ENCODE peak calls at places on chromosomes 4 and X, in four cellular contexts. B is GM10248, N is HEK293T, I is iris pigment epithelial cell. D is an unnamed sample.

GRCh38 chr4:58139269-58139668 is 1029.1 kb upstream of the IGFBP7 start:
- DNase-seq in N (no peak), I (no peak), B (no peak), D (no peak)

GRCh38 chr4:1464581-1465171 is 58.4 kb upstream of the NKX1-1 start:
- DNase-seq in N (no peak), B (no peak), I (no peak), D (no peak)

GRCh38 chr4:1249731-1250526 is 999 bp upstream of the CTBP1 start:
- DNase-seq in N (peak), I (peak), B (peak), D (no peak)

GRCh38 chr4:71440612-71441011 is 101.8 kb downstream of the SLC4A4 start:
- DNase-seq in B (no peak), I (no peak), N (no peak), D (no peak)

GRCh38 chr4:82367438-82368097 is 6.2 kb downstream of the HNRNPD start:
- DNase-seq in N (no peak), B (no peak), I (no peak), D (no peak)

GRCh38 chrX:152917969-152918579 is 20.2 kb downstream of the ZNF185 start:
- DNase-seq in I (no peak), N (no peak), B (no peak), D (no peak)

GRCh38 chr4:7962609-7963508 is 23.2 kb upstream of the AFAP1 start:
- DNase-seq in I (no peak), N (no peak), B (no peak), D (no peak)

GRCh38 chr4:72390409-72390808 is 178.6 kb downstream of the ADAMTS3 start:
- DNase-seq in I (peak), B (no peak), N (no peak), D (no peak)

GRCh38 chr4:54625391-54625790 is 32.4 kb upstream of the KIT start:
- DNase-seq in N (no peak), B (no peak), I (no peak), D (no peak)

GRCh38 chr4:99087887-99088484 is 602 bp downstream of the ADH5 start:
- DNase-seq in I (peak), N (peak), B (peak), D (peak)

GRCh38 chr4:183620421-183620820 is 38.6 kb downstream of the RWDD4 start:
- DNase-seq in I (no peak), B (no peak), N (no peak), D (no peak)

GRCh38 chrX:20144491-20144890 is 2.9 kb upstream of the EIF1AX start:
- DNase-seq in B (no peak), I (peak), N (no peak), D (no peak)